ENCODE peak calls at places on chromosomes 3 and 15, in five cellular contexts. T, I, Z, K and G are unnamed samples.

GRCh38 chr15:96344706-96345559 is 14.4 kb downstream of the NR2F2 start:
- DNase-seq in T (no peak), I (no peak), Z (peak; percentile 9), K (no peak), G (no peak)

GRCh38 chr15:33395841-33396240 is 85.1 kb downstream of the RYR3 start:
- DNase-seq in T (no peak), I (no peak), Z (no peak), K (no peak), G (no peak)

GRCh38 chr3:128549283-128550112 is 56.5 kb upstream of the GATA2 start:
- DNase-seq in T (no peak), I (peak; percentile 89), Z (peak; percentile 24), K (no peak), G (peak; percentile 31)

GRCh38 chr15:88681610-88682221 is 42.9 kb downstream of the ISG20 start:
- DNase-seq in T (no peak), I (no peak), Z (no peak), K (no peak), G (no peak)

GRCh38 chr3:94349310-94349848 is 286.5 kb downstream of the NSUN3 start:
- DNase-seq in T (no peak), I (no peak), Z (no peak), K (no peak), G (no peak)

GRCh38 chr3:190169243-190169642 is 48.5 kb upstream of the P3H2 start:
- DNase-seq in T (no peak), I (no peak), Z (no peak), K (no peak), G (no peak)

GRCh38 chr3:11517601-11518000 is 126.1 kb downstream of the VGLL4 start:
- DNase-seq in T (no peak), I (no peak), Z (no peak), K (no peak), G (no peak)

GRCh38 chr3:38039101-38039898 is at the start of gene DLEC1:
- DNase-seq in T (no peak), I (peak; percentile 54), Z (peak; percentile 38), K (peak; percentile 52), G (no peak)

GRCh38 chr3:79871656-79872055 is 103.9 kb upstream of the ROBO1 start:
- DNase-seq in T (no peak), I (no peak), Z (peak; percentile 87), K (no peak), G (no peak)

GRCh38 chr3:188240189-188240981 is 86.4 kb downstream of the LPP start:
- DNase-seq in T (no peak), I (no peak), Z (no peak), K (no peak), G (no peak)

GRCh38 chr3:134446800-134447199 is 39.0 kb downstream of the ANAPC13 start:
- DNase-seq in T (no peak), I (no peak), Z (no peak), K (no peak), G (no peak)

GRCh38 chr3:181633556-181633955 is 78.2 kb upstream of the SOX2 start:
- DNase-seq in T (no peak), I (no peak), Z (no peak), K (no peak), G (no peak)

GRCh38 chr15:91855684-91856553 is 2.4 kb downstream of the SLCO3A1 start:
- DNase-seq in T (no peak), I (peak; percentile 75), Z (no peak), K (no peak), G (no peak)

GRCh38 chr15:68207176-68207935 is 2.2 kb upstream of the CALML4 start:
- DNase-seq in T (no peak), I (no peak), Z (no peak), K (no peak), G (no peak)

GRCh38 chr3:185371683-185372082 is 8.7 kb downstream of the MAP3K13 start:
- DNase-seq in T (no peak), I (no peak), Z (no peak), K (no peak), G (no peak)

GRCh38 chr3:42499478-42499871 is 3.0 kb upstream of the VIPR1 start:
- DNase-seq in T (no peak), I (no peak), Z (no peak), K (no peak), G (no peak)

GRCh38 chr15:74428970-74429783 is 4.6 kb downstream of the SEMA7A start:
- DNase-seq in T (no peak), I (no peak), Z (no peak), K (no peak), G (no peak)

GRCh38 chr3:16366581-16366980 is 101.6 kb downstream of the OXNAD1 start:
- DNase-seq in T (no peak), I (no peak), Z (no peak), K (no peak), G (no peak)
- TF ChIP-seq CTCF in T (no peak), I (no peak), Z (peak; percentile 31), K (peak; percentile 33), G (no peak)

GRCh38 chr3:9173445-9173844 is 76.0 kb downstream of the SRGAP3 start:
- DNase-seq in T (no peak), I (no peak), Z (no peak), K (no peak), G (no peak)

GRCh38 chr3:9175421-9175820 is 74.0 kb downstream of the SRGAP3 start:
- DNase-seq in T (no peak), I (peak; percentile 90), Z (no peak), K (no peak), G (peak; percentile 28)

GRCh38 chr3:9170851-9171160 is 78.6 kb downstream of the SRGAP3 start:
- DNase-seq in T (no peak), I (no peak), Z (no peak), K (no peak), G (no peak)

GRCh38 chr3:9169951-9170850 is 79.2 kb downstream of the SRGAP3 start:
- DNase-seq in T (no peak), I (no peak), Z (no peak), K (no peak), G (no peak)

DNA sequence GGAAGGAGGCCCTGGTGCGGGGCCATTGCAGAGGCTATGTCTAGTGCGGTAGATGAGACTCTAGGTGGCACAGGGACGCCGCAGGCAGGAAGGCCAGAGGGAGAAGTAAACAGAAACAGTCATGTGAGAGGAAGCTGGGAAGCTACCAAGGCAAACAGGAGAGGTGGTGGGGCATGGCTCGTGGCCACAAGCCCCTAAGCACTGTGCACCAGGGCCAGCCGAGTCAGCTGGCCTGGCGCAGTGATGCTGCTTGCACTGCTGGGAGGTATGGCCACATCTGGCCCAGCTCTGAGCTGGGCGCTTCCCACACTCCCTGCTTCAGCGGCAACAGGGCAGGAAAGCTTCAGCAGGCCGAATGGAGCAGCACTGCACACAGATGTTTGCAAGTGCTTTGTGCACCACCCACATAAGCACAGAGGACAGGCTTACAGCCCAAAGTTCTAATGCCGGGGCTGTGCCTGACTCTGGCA is 76.6 kb downstream of the SRGAP3 start:
- DNase-seq in T (no peak), I (no peak), Z (no peak), K (no peak), G (no peak)
- TF ChIP-seq CTCF in T (no peak), I (no peak), Z (no peak), K (no peak), G (no peak)

DNA sequence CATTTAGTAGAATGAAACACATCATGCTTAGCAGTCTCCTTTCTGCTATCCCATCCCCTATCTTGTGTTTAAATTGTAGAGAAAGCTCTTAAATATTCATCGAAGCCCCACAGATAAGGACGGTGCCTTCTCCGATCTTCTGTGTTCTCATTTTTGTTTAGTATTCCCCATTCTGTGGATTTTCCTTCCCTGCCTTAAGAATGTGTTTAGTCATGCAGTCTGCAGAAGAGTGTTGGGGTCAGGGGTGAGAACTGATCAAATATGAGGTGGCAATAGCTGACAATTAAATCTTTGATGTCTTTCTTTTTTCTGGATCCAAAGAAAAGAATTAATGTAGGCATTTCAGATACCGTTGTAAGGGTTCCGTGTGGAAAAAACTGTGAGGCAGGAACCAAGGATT is 9.3 kb upstream of the ANKUB1 start:
- DNase-seq in T (no peak), I (no peak), Z (no peak), K (no peak), G (no peak)
- TF ChIP-seq CTCF in T (no peak), I (no peak), Z (no peak), K (no peak), G (no peak)

GRCh38 chr15:59616390-59616789 is 4.8 kb downstream of the GCNT3 start:
- DNase-seq in T (no peak), I (peak; percentile 4), Z (no peak), K (no peak), G (no peak)
- TF ChIP-seq CTCF in T (no peak), I (peak; percentile 47), Z (no peak), K (no peak), G (no peak)